ENCODE peak calls at places on chromosomes 2 and 18, in nine cellular contexts. One of them, this sample, is unnamed.

GRCh38 chr2:46303233-46303632 is 6.0 kb downstream of the EPAS1 start:
- DNase-seq in heart right ventricle: no peak
- DNase-seq in A673: no peak
- DNase-seq in Panc1: no peak
- DNase-seq in HCT116: no peak
- DNase-seq in body of pancreas: no peak
- DNase-seq in psoas muscle: no peak
- DNase-seq in cardiac muscle cell: no peak
- DNase-seq in A549: no peak
- DNase-seq in this sample: no peak

GRCh38 chr2:1864301-1864980 is 120.1 kb upstream of the PXDN start:
- DNase-seq in body of pancreas: no peak
- DNase-seq in cardiac muscle cell: no peak
- DNase-seq in HCT116: no peak
- DNase-seq in A673: no peak
- DNase-seq in A549: no peak
- DNase-seq in heart right ventricle: no peak
- DNase-seq in Panc1: no peak
- DNase-seq in psoas muscle: no peak
- DNase-seq in this sample: no peak

GRCh38 chr2:127105656-127106456 is 1.1 kb downstream of the BIN1 start:
- DNase-seq in heart right ventricle: peak
- DNase-seq in A673: peak
- DNase-seq in A549: no peak
- DNase-seq in body of pancreas: peak
- DNase-seq in Panc1: no peak
- DNase-seq in HCT116: no peak
- DNase-seq in psoas muscle: peak
- DNase-seq in cardiac muscle cell: peak
- DNase-seq in this sample: no peak

GRCh38 chr18:21110667-21111350 is 804 bp downstream of the ROCK1 start:
- DNase-seq in Panc1: no peak
- DNase-seq in heart right ventricle: peak
- DNase-seq in cardiac muscle cell: peak
- DNase-seq in A549: no peak
- DNase-seq in body of pancreas: peak
- DNase-seq in HCT116: no peak
- DNase-seq in psoas muscle: peak
- DNase-seq in A673: peak
- DNase-seq in this sample: peak

GRCh38 chr2:49129034-49129433 is 25.3 kb downstream of the FSHR start:
- DNase-seq in body of pancreas: no peak
- DNase-seq in psoas muscle: no peak
- DNase-seq in heart right ventricle: no peak
- DNase-seq in A549: no peak
- DNase-seq in HCT116: no peak
- DNase-seq in cardiac muscle cell: peak
- DNase-seq in A673: no peak
- DNase-seq in Panc1: no peak
- DNase-seq in this sample: no peak

GRCh38 chr2:220585241-220585640 is 957.8 kb downstream of the SLC4A3 start:
- DNase-seq in heart right ventricle: no peak
- DNase-seq in A549: no peak
- DNase-seq in A673: no peak
- DNase-seq in Panc1: no peak
- DNase-seq in body of pancreas: no peak
- DNase-seq in cardiac muscle cell: no peak
- DNase-seq in HCT116: no peak
- DNase-seq in psoas muscle: no peak
- DNase-seq in this sample: no peak

GRCh38 chr2:26429779-26430654 is 28.3 kb downstream of the DRC1 start:
- DNase-seq in cardiac muscle cell: no peak
- DNase-seq in HCT116: no peak
- DNase-seq in Panc1: no peak
- DNase-seq in A549: no peak
- DNase-seq in A673: no peak
- DNase-seq in heart right ventricle: peak
- DNase-seq in body of pancreas: no peak
- DNase-seq in psoas muscle: no peak
- DNase-seq in this sample: no peak

GRCh38 chr2:149552226-149552625 is 35.3 kb downstream of the MMADHC start:
- DNase-seq in A673: no peak
- DNase-seq in psoas muscle: no peak
- DNase-seq in A549: no peak
- DNase-seq in body of pancreas: no peak
- DNase-seq in HCT116: no peak
- DNase-seq in Panc1: no peak
- DNase-seq in cardiac muscle cell: no peak
- DNase-seq in heart right ventricle: no peak
- DNase-seq in this sample: no peak

GRCh38 chr2:226905718-226906438 is 70.0 kb downstream of the RHBDD1 start:
- DNase-seq in psoas muscle: no peak
- DNase-seq in A549: no peak
- DNase-seq in A673: no peak
- DNase-seq in Panc1: no peak
- DNase-seq in HCT116: no peak
- DNase-seq in body of pancreas: no peak
- DNase-seq in heart right ventricle: no peak
- DNase-seq in cardiac muscle cell: no peak
- DNase-seq in this sample: no peak

GRCh38 chr18:79970419-79971133 is 6.1 kb downstream of the HSBP1L1 start:
- DNase-seq in Panc1: no peak
- DNase-seq in heart right ventricle: no peak
- DNase-seq in body of pancreas: no peak
- DNase-seq in A673: no peak
- DNase-seq in psoas muscle: no peak
- DNase-seq in A549: no peak
- DNase-seq in cardiac muscle cell: no peak
- DNase-seq in HCT116: no peak
- DNase-seq in this sample: no peak

GRCh38 chr2:83055338-83056010 is 1403.6 kb downstream of the SUCLG1 start:
- DNase-seq in psoas muscle: no peak
- DNase-seq in cardiac muscle cell: no peak
- DNase-seq in body of pancreas: no peak
- DNase-seq in A549: no peak
- DNase-seq in heart right ventricle: no peak
- DNase-seq in HCT116: no peak
- DNase-seq in Panc1: no peak
- DNase-seq in A673: no peak
- DNase-seq in this sample: no peak

GRCh38 chr2:106269591-106270291 is 75.6 kb upstream of the UXS1 start:
- DNase-seq in A549: peak
- DNase-seq in HCT116: no peak
- DNase-seq in heart right ventricle: peak
- DNase-seq in cardiac muscle cell: peak
- DNase-seq in psoas muscle: peak
- DNase-seq in A673: no peak
- DNase-seq in Panc1: no peak
- DNase-seq in body of pancreas: peak
- DNase-seq in this sample: peak

GRCh38 chr2:228699400-228699799 is 517.9 kb upstream of the SPHKAP start:
- DNase-seq in heart right ventricle: no peak
- DNase-seq in cardiac muscle cell: no peak
- DNase-seq in body of pancreas: no peak
- DNase-seq in A673: peak
- DNase-seq in Panc1: no peak
- DNase-seq in A549: no peak
- DNase-seq in psoas muscle: no peak
- DNase-seq in HCT116: no peak
- DNase-seq in this sample: no peak

GRCh38 chr2:150165988-150166965 is 321.2 kb downstream of the RND3 start:
- DNase-seq in cardiac muscle cell: no peak
- DNase-seq in A549: peak
- DNase-seq in heart right ventricle: no peak
- DNase-seq in Panc1: no peak
- DNase-seq in psoas muscle: no peak
- DNase-seq in A673: no peak
- DNase-seq in body of pancreas: peak
- DNase-seq in HCT116: no peak
- DNase-seq in this sample: peak

DNA sequence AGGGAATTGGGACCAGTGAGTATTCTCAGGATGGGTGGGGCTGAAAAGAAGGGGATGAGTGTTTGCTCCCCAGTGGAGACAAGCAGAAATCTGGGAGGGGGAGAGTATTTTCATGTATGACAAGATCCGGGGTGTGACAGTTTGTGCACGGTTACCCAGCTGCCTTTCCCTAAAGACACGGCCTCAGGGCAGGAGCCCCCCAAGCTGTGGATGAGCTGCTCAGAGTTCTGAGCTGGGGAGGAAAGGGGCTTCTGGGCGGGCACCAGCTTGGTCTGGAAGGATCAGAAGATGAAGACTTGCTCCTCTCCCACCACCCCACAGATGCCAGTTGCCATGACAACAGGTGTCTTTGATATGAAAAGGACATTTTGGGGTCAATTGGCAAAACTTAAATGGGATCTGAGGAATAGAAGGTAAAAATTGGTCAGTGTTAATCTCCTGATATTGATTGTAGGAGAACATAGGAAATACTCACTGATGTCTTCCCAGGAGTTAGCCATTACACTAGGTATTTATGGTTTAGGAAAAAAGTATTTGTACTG is 29.2 kb downstream of the ZCCHC2 start:
- DNase-seq in HCT116: no peak
- DNase-seq in psoas muscle: no peak
- DNase-seq in A673: no peak
- DNase-seq in cardiac muscle cell: no peak
- DNase-seq in heart right ventricle: no peak
- DNase-seq in body of pancreas: no peak
- DNase-seq in A549: no peak
- DNase-seq in Panc1: no peak
- DNase-seq in this sample: no peak
- TF ChIP-seq CTCF in HCT116: no peak
- TF ChIP-seq CTCF in psoas muscle: no peak
- TF ChIP-seq CTCF in A673: no peak
- TF ChIP-seq CTCF in cardiac muscle cell: no peak
- TF ChIP-seq CTCF in heart right ventricle: no peak
- TF ChIP-seq CTCF in body of pancreas: no peak
- TF ChIP-seq CTCF in A549: no peak
- TF ChIP-seq CTCF in Panc1: no peak
- TF ChIP-seq CTCF in this sample: no peak

DNA sequence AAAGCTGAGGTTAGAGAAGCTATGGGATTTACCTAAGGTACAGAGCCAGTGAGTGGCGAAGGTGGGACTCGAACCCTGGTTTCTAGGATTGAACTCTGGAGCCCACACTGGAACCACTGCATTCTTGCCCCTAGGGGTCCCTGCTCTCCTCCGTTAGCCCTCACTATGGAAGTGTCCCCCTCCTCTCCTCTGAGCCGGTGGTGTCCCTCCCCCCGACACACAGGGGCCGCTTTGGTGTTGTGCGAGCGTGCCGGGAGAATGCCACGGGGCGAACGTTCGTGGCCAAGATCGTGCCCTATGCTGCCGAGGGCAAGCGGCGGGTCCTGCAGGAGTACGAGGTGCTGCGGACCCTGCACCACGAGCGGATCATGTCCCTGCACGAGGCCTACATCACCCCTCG is 8.5 kb upstream of the GMPPA start:
- DNase-seq in A549: no peak
- DNase-seq in psoas muscle: no peak
- DNase-seq in heart right ventricle: no peak
- DNase-seq in body of pancreas: no peak
- DNase-seq in cardiac muscle cell: no peak
- DNase-seq in HCT116: no peak
- DNase-seq in Panc1: no peak
- DNase-seq in A673: no peak
- DNase-seq in this sample: no peak
- H3K27ac ChIP-seq in A549: no peak
- H3K27ac ChIP-seq in psoas muscle: peak
- H3K27ac ChIP-seq in heart right ventricle: no peak
- H3K27ac ChIP-seq in body of pancreas: no peak
- H3K27ac ChIP-seq in cardiac muscle cell: no peak
- H3K27ac ChIP-seq in HCT116: no peak
- H3K27ac ChIP-seq in Panc1: no peak
- H3K27ac ChIP-seq in A673: no peak
- H3K27ac ChIP-seq in this sample: no peak

GRCh38 chr2:9892236-9892635 is 49.0 kb downstream of the TAF1B start:
- DNase-seq in heart right ventricle: no peak
- DNase-seq in body of pancreas: no peak
- DNase-seq in cardiac muscle cell: no peak
- DNase-seq in Panc1: no peak
- DNase-seq in A549: no peak
- DNase-seq in HCT116: no peak
- DNase-seq in psoas muscle: no peak
- DNase-seq in A673: no peak
- DNase-seq in this sample: no peak

GRCh38 chr2:9897796-9898195 is 53.7 kb upstream of the GRHL1 start:
- DNase-seq in cardiac muscle cell: peak
- DNase-seq in A673: peak
- DNase-seq in body of pancreas: no peak
- DNase-seq in HCT116: no peak
- DNase-seq in A549: no peak
- DNase-seq in heart right ventricle: no peak
- DNase-seq in psoas muscle: no peak
- DNase-seq in Panc1: no peak
- DNase-seq in this sample: no peak

GRCh38 chr2:9896216-9896615 is 52.9 kb downstream of the TAF1B start:
- DNase-seq in A673: no peak
- DNase-seq in psoas muscle: no peak
- DNase-seq in A549: no peak
- DNase-seq in HCT116: no peak
- DNase-seq in heart right ventricle: no peak
- DNase-seq in cardiac muscle cell: no peak
- DNase-seq in Panc1: no peak
- DNase-seq in body of pancreas: no peak
- DNase-seq in this sample: no peak

GRCh38 chr2:9897331-9897737 is 54.1 kb downstream of the TAF1B start:
- DNase-seq in body of pancreas: peak
- DNase-seq in psoas muscle: peak
- DNase-seq in HCT116: peak
- DNase-seq in heart right ventricle: peak
- DNase-seq in Panc1: peak
- DNase-seq in cardiac muscle cell: no peak
- DNase-seq in A673: peak
- DNase-seq in A549: peak
- DNase-seq in this sample: peak

GRCh38 chr2:9895669-9896068 is 52.4 kb downstream of the TAF1B start:
- DNase-seq in HCT116: no peak
- DNase-seq in Panc1: no peak
- DNase-seq in body of pancreas: peak
- DNase-seq in A549: no peak
- DNase-seq in psoas muscle: no peak
- DNase-seq in A673: no peak
- DNase-seq in cardiac muscle cell: no peak
- DNase-seq in heart right ventricle: no peak
- DNase-seq in this sample: no peak
- H3K4me3 ChIP-seq in HCT116: no peak
- H3K4me3 ChIP-seq in Panc1: no peak
- H3K4me3 ChIP-seq in body of pancreas: no peak
- H3K4me3 ChIP-seq in A549: no peak
- H3K4me3 ChIP-seq in psoas muscle: no peak
- H3K4me3 ChIP-seq in A673: no peak
- H3K4me3 ChIP-seq in cardiac muscle cell: no peak
- H3K4me3 ChIP-seq in heart right ventricle: no peak
- H3K4me3 ChIP-seq in this sample: no peak

DNA sequence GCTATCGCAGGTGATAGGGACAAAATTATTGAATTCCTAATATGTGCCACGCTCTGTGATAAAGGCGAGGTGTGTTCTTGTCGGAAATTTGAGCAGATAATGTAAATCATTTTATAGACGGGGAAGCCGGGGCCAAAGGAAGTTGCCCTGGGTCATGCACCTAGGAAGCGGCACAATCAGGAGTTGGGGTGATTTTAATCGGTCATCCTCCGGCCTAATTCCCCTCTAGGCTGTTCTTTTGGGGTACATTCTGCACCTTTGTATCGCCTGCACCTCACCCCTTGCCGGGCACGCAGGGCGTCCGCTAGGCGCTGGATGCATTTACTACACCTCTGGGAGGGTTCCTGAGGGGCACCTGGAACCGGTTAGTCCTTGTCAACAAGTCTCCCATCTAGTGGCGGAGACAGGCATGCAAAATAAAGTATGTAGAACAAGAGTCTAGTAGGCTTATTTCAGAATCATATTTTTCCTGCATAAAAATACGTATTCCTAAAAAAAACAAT is 605 bp upstream of the TEX261 start:
- DNase-seq in A673: peak
- DNase-seq in HCT116: peak
- DNase-seq in A549: peak
- DNase-seq in cardiac muscle cell: peak
- DNase-seq in body of pancreas: peak
- DNase-seq in psoas muscle: no peak
- DNase-seq in Panc1: no peak
- DNase-seq in heart right ventricle: no peak
- DNase-seq in this sample: peak
- TF ChIP-seq CTCF in A673: peak
- TF ChIP-seq CTCF in HCT116: peak
- TF ChIP-seq CTCF in A549: peak
- TF ChIP-seq CTCF in cardiac muscle cell: peak
- TF ChIP-seq CTCF in body of pancreas: peak
- TF ChIP-seq CTCF in psoas muscle: peak
- TF ChIP-seq CTCF in Panc1: no peak
- TF ChIP-seq CTCF in heart right ventricle: peak
- TF ChIP-seq CTCF in this sample: no peak

This sample was measured in lung.